ENCODE peak calls at places on chromosomes 5 and 9, in six cellular contexts. One of them, this sample, is unnamed.

GRCh38 chr9:86487222-86487841 is 133.1 kb upstream of the TUT7 start:
- DNase-seq in pancreas: no peak
- DNase-seq in heart left ventricle: no peak
- DNase-seq in CD4-positive, CD25-positive, alpha-beta regulatory T cell: peak; percentile 2
- DNase-seq in adipocyte: peak; percentile 89
- DNase-seq in neural progenitor cell: peak; percentile 71
- DNase-seq in this sample: peak; percentile 43

GRCh38 chr5:130652178-130652577 is 512.9 kb downstream of the HINT1 start:
- DNase-seq in heart left ventricle: no peak
- DNase-seq in neural progenitor cell: no peak
- DNase-seq in adipocyte: peak; percentile 69
- DNase-seq in pancreas: no peak
- DNase-seq in CD4-positive, CD25-positive, alpha-beta regulatory T cell: no peak
- DNase-seq in this sample: no peak

GRCh38 chr5:107303163-107303562 is 367.6 kb downstream of the EFNA5 start:
- DNase-seq in heart left ventricle: no peak
- DNase-seq in pancreas: no peak
- DNase-seq in adipocyte: no peak
- DNase-seq in neural progenitor cell: no peak
- DNase-seq in CD4-positive, CD25-positive, alpha-beta regulatory T cell: no peak
- DNase-seq in this sample: no peak

GRCh38 chr9:110745656-110746055 is 77.1 kb downstream of the MUSK start:
- DNase-seq in adipocyte: peak; percentile 45
- DNase-seq in pancreas: no peak
- DNase-seq in neural progenitor cell: no peak
- DNase-seq in heart left ventricle: no peak
- DNase-seq in CD4-positive, CD25-positive, alpha-beta regulatory T cell: no peak
- DNase-seq in this sample: no peak

GRCh38 chr5:56457887-56458451 is 224.8 kb upstream of the ANKRD55 start:
- DNase-seq in pancreas: no peak
- DNase-seq in heart left ventricle: peak; percentile 54
- DNase-seq in neural progenitor cell: no peak
- DNase-seq in adipocyte: peak; percentile 68
- DNase-seq in CD4-positive, CD25-positive, alpha-beta regulatory T cell: no peak
- DNase-seq in this sample: no peak

GRCh38 chr9:93480728-93481324 is 27.4 kb upstream of the FAM120AOS start:
- DNase-seq in pancreas: no peak
- DNase-seq in CD4-positive, CD25-positive, alpha-beta regulatory T cell: no peak
- DNase-seq in neural progenitor cell: peak; percentile 23
- DNase-seq in adipocyte: no peak
- DNase-seq in heart left ventricle: no peak
- DNase-seq in this sample: peak; percentile 58

GRCh38 chr5:12023614-12024241 is 119.5 kb upstream of the CTNND2 start:
- DNase-seq in heart left ventricle: no peak
- DNase-seq in neural progenitor cell: peak; percentile 74
- DNase-seq in CD4-positive, CD25-positive, alpha-beta regulatory T cell: no peak
- DNase-seq in adipocyte: peak; percentile 59
- DNase-seq in pancreas: no peak
- DNase-seq in this sample: peak; percentile 19

GRCh38 chr5:135135530-135136201 is 101.6 kb upstream of the PITX1 start:
- DNase-seq in neural progenitor cell: no peak
- DNase-seq in pancreas: no peak
- DNase-seq in heart left ventricle: no peak
- DNase-seq in adipocyte: no peak
- DNase-seq in CD4-positive, CD25-positive, alpha-beta regulatory T cell: no peak
- DNase-seq in this sample: no peak

GRCh38 chr5:173441053-173441628 is 112.9 kb upstream of the STC2 start:
- DNase-seq in heart left ventricle: no peak
- DNase-seq in CD4-positive, CD25-positive, alpha-beta regulatory T cell: no peak
- DNase-seq in neural progenitor cell: no peak
- DNase-seq in adipocyte: no peak
- DNase-seq in pancreas: no peak
- DNase-seq in this sample: no peak

GRCh38 chr9:133002147-133003070 is 23.9 kb downstream of the GFI1B start:
- DNase-seq in adipocyte: no peak
- DNase-seq in neural progenitor cell: no peak
- DNase-seq in heart left ventricle: no peak
- DNase-seq in pancreas: no peak
- DNase-seq in CD4-positive, CD25-positive, alpha-beta regulatory T cell: no peak
- DNase-seq in this sample: peak; percentile 56
- H3K4me3 ChIP-seq in adipocyte: no peak overlapping the region
- H3K4me3 ChIP-seq in neural progenitor cell: no peak overlapping the region
- H3K4me3 ChIP-seq in heart left ventricle: no peak overlapping the region
- H3K4me3 ChIP-seq in pancreas: no peak overlapping the region
- H3K4me3 ChIP-seq in CD4-positive, CD25-positive, alpha-beta regulatory T cell: no peak overlapping the region
- H3K4me3 ChIP-seq in this sample: no peak overlapping the region

GRCh38 chr5:9439651-9440292 is 106.1 kb downstream of the SEMA5A start:
- DNase-seq in neural progenitor cell: no peak
- DNase-seq in CD4-positive, CD25-positive, alpha-beta regulatory T cell: no peak
- DNase-seq in pancreas: no peak
- DNase-seq in adipocyte: peak; percentile 15
- DNase-seq in heart left ventricle: peak; percentile 33
- DNase-seq in this sample: no peak
- H3K27me3 ChIP-seq in neural progenitor cell: no peaks in the 10 kb centered on the region
- H3K27me3 ChIP-seq in CD4-positive, CD25-positive, alpha-beta regulatory T cell: no peaks in the 10 kb centered on the region
- H3K27me3 ChIP-seq in pancreas: no peaks in the 10 kb centered on the region
- H3K27me3 ChIP-seq in adipocyte: no peaks in the 10 kb centered on the region
- H3K27me3 ChIP-seq in heart left ventricle: no peaks in the 10 kb centered on the region
- H3K27me3 ChIP-seq in this sample: no peaks in the 10 kb centered on the region

DNA sequence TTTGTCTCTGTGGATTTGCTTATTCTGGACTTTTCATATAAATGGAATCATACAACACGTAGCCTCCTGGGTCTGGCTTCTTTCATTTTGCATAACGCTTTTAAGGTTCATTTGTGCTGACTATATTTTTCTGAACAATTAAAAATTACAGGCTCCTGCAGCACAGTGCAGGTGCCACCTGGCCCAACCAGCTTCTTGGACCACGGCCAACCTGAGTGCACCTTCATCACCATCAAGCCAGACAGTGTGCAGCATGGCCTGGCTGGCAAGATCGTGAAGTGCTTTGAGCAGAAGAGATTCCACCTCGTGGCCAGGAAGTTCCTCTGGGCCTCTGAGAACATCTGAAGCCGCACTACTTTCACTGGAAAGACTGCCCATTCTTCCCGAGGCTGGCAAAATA is 53.5 kb upstream of the COL15A1 start:
- DNase-seq in adipocyte: no peak
- DNase-seq in neural progenitor cell: no peak
- DNase-seq in pancreas: peak; percentile 54
- DNase-seq in heart left ventricle: no peak
- DNase-seq in CD4-positive, CD25-positive, alpha-beta regulatory T cell: no peak
- DNase-seq in this sample: no peak
- H3K4me3 ChIP-seq in adipocyte: no peak overlapping the region
- H3K4me3 ChIP-seq in neural progenitor cell: no peak overlapping the region
- H3K4me3 ChIP-seq in pancreas: no peak overlapping the region
- H3K4me3 ChIP-seq in heart left ventricle: no peak overlapping the region
- H3K4me3 ChIP-seq in CD4-positive, CD25-positive, alpha-beta regulatory T cell: no peak overlapping the region
- H3K4me3 ChIP-seq in this sample: no peak overlapping the region

DNA sequence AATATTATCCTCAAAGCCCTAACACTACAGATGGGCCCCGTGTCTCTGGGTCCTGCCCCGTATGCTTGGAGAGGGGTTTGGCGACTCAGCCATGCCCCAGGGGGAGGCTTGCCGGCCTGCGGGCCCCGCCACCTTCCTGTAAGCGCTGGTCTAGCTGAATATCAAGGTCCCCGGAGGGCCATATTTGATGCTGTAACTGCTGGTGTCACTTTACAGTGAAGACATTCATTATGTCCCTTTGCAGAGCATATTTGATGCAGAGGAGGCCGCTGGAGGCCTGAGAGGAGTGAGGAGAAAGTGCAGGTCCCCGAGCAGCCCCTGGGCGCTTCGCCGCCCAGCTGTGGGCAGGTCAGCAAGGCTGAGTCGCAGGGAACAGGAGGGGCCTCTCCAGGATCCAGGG is 16.8 kb downstream of the IRX4 start:
- DNase-seq in heart left ventricle: no peak
- DNase-seq in CD4-positive, CD25-positive, alpha-beta regulatory T cell: no peak
- DNase-seq in pancreas: no peak
- DNase-seq in neural progenitor cell: no peak
- DNase-seq in adipocyte: no peak
- DNase-seq in this sample: no peak
- H3K27me3 ChIP-seq in heart left ventricle: no peaks in the 10 kb centered on the region
- H3K27me3 ChIP-seq in CD4-positive, CD25-positive, alpha-beta regulatory T cell: no peaks in the 10 kb centered on the region
- H3K27me3 ChIP-seq in pancreas: no peaks in the 10 kb centered on the region
- H3K27me3 ChIP-seq in neural progenitor cell: peaks cover 58% of the 10 kb centered on the region
- H3K27me3 ChIP-seq in adipocyte: peaks cover 71% of the 10 kb centered on the region
- H3K27me3 ChIP-seq in this sample: no peaks in the 10 kb centered on the region

GRCh38 chr5:178576591-178577351 is 13.4 kb downstream of the COL23A1 start:
- DNase-seq in neural progenitor cell: peak; percentile 78
- DNase-seq in CD4-positive, CD25-positive, alpha-beta regulatory T cell: no peak
- DNase-seq in heart left ventricle: no peak
- DNase-seq in pancreas: no peak
- DNase-seq in adipocyte: no peak
- DNase-seq in this sample: peak; percentile 92
- H3K4me3 ChIP-seq in neural progenitor cell: peak overlapping the region; percentile 51
- H3K4me3 ChIP-seq in CD4-positive, CD25-positive, alpha-beta regulatory T cell: no peak overlapping the region
- H3K4me3 ChIP-seq in heart left ventricle: peak overlapping the region; percentile 46
- H3K4me3 ChIP-seq in pancreas: no peak overlapping the region
- H3K4me3 ChIP-seq in adipocyte: no peak overlapping the region
- H3K4me3 ChIP-seq in this sample: peak overlapping the region; percentile 58

This sample was measured in H7.